ENCODE peak calls at places on chromosomes 2 and 18, in six cellular contexts. F is vagina, Z is GM23338, L is upper lobe of right lung, D is heart right ventricle, W is adrenal gland. V is an unnamed sample.

GRCh38 chr2:208698114-208698513 is 291.5 kb downstream of the PTH2R start:
- DNase-seq in F (no peak), Z (peak), L (no peak), D (no peak), W (no peak), V (no peak)

GRCh38 chr2:215982465-215982875 is 30.9 kb downstream of the MREG start:
- DNase-seq in F (no peak), Z (no peak), L (no peak), D (no peak), W (no peak), V (no peak)

GRCh38 chr2:40653829-40654228 is 201.9 kb upstream of the SLC8A1 start:
- DNase-seq in F (no peak), Z (no peak), L (no peak), D (no peak), W (no peak), V (no peak)

GRCh38 chr18:54358495-54358793 is 738 bp downstream of the C18orf54 start:
- DNase-seq in F (no peak), Z (no peak), L (no peak), D (no peak), W (peak), V (no peak)

GRCh38 chr18:9740076-9740475 is 32.0 kb downstream of the RAB31 start:
- DNase-seq in F (no peak), Z (no peak), L (no peak), D (no peak), W (no peak), V (no peak)

GRCh38 chr2:8576525-8577157 is 105.2 kb upstream of the ID2 start:
- DNase-seq in F (peak), Z (no peak), L (no peak), D (no peak), W (peak), V (peak)

GRCh38 chr18:658947-659533 is 1.6 kb downstream of the TYMS start:
- DNase-seq in F (no peak), Z (no peak), L (no peak), D (no peak), W (no peak), V (no peak)

GRCh38 chr18:31500161-31500688 is 2.2 kb downstream of the DSG2 start:
- DNase-seq in F (no peak), Z (no peak), L (no peak), D (no peak), W (no peak), V (no peak)

GRCh38 chr2:127641846-127642510 is 4.0 kb upstream of the GPR17 start:
- DNase-seq in F (no peak), Z (no peak), L (no peak), D (peak), W (no peak), V (peak)

GRCh38 chr2:171227066-171227782 is 66.5 kb upstream of the TLK1 start:
- DNase-seq in F (no peak), Z (no peak), L (no peak), D (no peak), W (no peak), V (no peak)

GRCh38 chr2:217903859-217904613 is 98.8 kb downstream of the TNS1 start:
- DNase-seq in F (no peak), Z (no peak), L (peak), D (peak), W (peak), V (no peak)

GRCh38 chr2:121376851-121377250 is 91.8 kb upstream of the TFCP2L1 start:
- DNase-seq in F (no peak), Z (no peak), L (no peak), D (no peak), W (no peak), V (no peak)

GRCh38 chr2:47945036-47945781 is 38.9 kb upstream of the FBXO11 start:
- DNase-seq in F (no peak), Z (no peak), L (no peak), D (no peak), W (no peak), V (no peak)

GRCh38 chr2:30113617-30114293 is 33.1 kb upstream of the YPEL5 start:
- DNase-seq in F (no peak), Z (no peak), L (no peak), D (no peak), W (peak), V (no peak)

GRCh38 chr2:202632682-202633081 is 2.1 kb upstream of the FAM117B start:
- DNase-seq in F (no peak), Z (no peak), L (no peak), D (peak), W (peak), V (no peak)

GRCh38 chr2:127165539-127165935 is 54.6 kb downstream of the CYP27C1 start:
- DNase-seq in F (peak), Z (no peak), L (peak), D (no peak), W (no peak), V (peak)

GRCh38 chr2:206764673-206765241 is 371 bp downstream of the MDH1B start:
- DNase-seq in F (no peak), Z (peak), L (no peak), D (no peak), W (no peak), V (no peak)

GRCh38 chr2:42925742-42926437 is 133.5 kb upstream of the HAAO start:
- DNase-seq in F (no peak), Z (peak), L (peak), D (peak), W (no peak), V (no peak)

GRCh38 chr2:233761040-233761769 is 1.1 kb downstream of the UGT1A1 start:
- DNase-seq in F (no peak), Z (no peak), L (no peak), D (no peak), W (no peak), V (no peak)

GRCh38 chr2:227414846-227415245 is 27.1 kb upstream of the SCYGR1 start:
- DNase-seq in F (no peak), Z (no peak), L (no peak), D (no peak), W (no peak), V (no peak)

GRCh38 chr2:238771193-238771592 is 76.7 kb upstream of the TWIST2 start:
- DNase-seq in F (no peak), Z (peak), L (no peak), D (no peak), W (no peak), V (no peak)

GRCh38 chr18:40841473-40841872 is 1113.6 kb upstream of the PIK3C3 start:
- DNase-seq in F (no peak), Z (no peak), L (no peak), D (no peak), W (no peak), V (no peak)

GRCh38 chr2:149768320-149768799 is 180.8 kb upstream of the MMADHC start:
- DNase-seq in F (no peak), Z (no peak), L (no peak), D (no peak), W (no peak), V (no peak)

GRCh38 chr2:64537991-64538390 is 13.9 kb downstream of the AFTPH start:
- DNase-seq in F (no peak), Z (no peak), L (no peak), D (no peak), W (no peak), V (no peak)

GRCh38 chr18:56921888-56922480 is 224.9 kb upstream of the BOD1L2 start:
- DNase-seq in F (no peak), Z (no peak), L (no peak), D (no peak), W (no peak), V (no peak)

GRCh38 chr2:100394111-100394641 is 23.3 kb downstream of the CHST10 start:
- DNase-seq in F (no peak), Z (no peak), L (no peak), D (no peak), W (no peak), V (peak)

GRCh38 chr2:177117755-177118154 is 94.8 kb upstream of the HNRNPA3 start:
- DNase-seq in F (no peak), Z (no peak), L (no peak), D (no peak), W (no peak), V (no peak)

GRCh38 chr2:15919716-15920444 is 20.5 kb upstream of the MYCN start:
- DNase-seq in F (no peak), Z (no peak), L (no peak), D (no peak), W (no peak), V (no peak)

GRCh38 chr2:234512884-234513669 is 16.2 kb upstream of the ARL4C start:
- DNase-seq in F (no peak), Z (no peak), L (no peak), D (no peak), W (no peak), V (no peak)

GRCh38 chr2:24175631-24176030 is 778 bp downstream of the FAM228A start:
- DNase-seq in F (no peak), Z (no peak), L (no peak), D (no peak), W (no peak), V (no peak)

GRCh38 chr2:39275016-39275415 is 31.2 kb upstream of the CDKL4 start:
- DNase-seq in F (no peak), Z (no peak), L (no peak), D (no peak), W (peak), V (no peak)

GRCh38 chr2:205403244-205403845 is 279.0 kb upstream of the NRP2 start:
- DNase-seq in F (no peak), Z (no peak), L (no peak), D (no peak), W (no peak), V (no peak)
- H3K27ac ChIP-seq in F (no peak), Z (no peak), L (no peak), D (no peak), W (no peak), V (no peak)

GRCh38 chr2:145546091-145546490 is 1026.2 kb upstream of the ZEB2 start:
- DNase-seq in F (no peak), Z (no peak), L (no peak), D (no peak), W (no peak), V (no peak)

GRCh38 chr2:145543856-145544255 is 1023.9 kb upstream of the ZEB2 start:
- DNase-seq in F (no peak), Z (no peak), L (no peak), D (no peak), W (no peak), V (no peak)

GRCh38 chr2:145538661-145539319 is 1018.9 kb upstream of the ZEB2 start:
- DNase-seq in F (no peak), Z (no peak), L (no peak), D (no peak), W (no peak), V (no peak)

GRCh38 chr2:145541028-145541427 is 1021.1 kb upstream of the ZEB2 start:
- DNase-seq in F (no peak), Z (no peak), L (no peak), D (no peak), W (no peak), V (no peak)

DNA sequence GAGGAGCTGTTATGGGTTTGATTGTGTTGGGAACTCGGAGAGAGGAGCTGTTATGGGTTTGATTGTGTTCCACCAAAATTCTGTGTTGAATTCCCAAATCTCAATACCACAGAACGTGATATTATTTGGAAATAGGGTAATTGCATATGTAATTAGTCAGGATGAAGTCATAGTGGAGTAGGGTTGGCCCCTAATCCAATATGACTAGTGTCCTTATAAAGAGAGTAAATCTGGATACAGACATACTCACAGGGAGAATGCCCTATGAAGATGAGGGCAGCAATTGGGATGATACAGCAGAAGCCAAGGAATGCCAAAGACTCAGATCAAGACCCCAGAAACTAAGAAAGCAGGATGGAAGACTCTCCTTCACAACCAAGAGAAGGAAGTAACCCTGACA is 1023.2 kb upstream of the ZEB2 start:
- DNase-seq in F (no peak), Z (no peak), L (no peak), D (no peak), W (no peak), V (no peak)
- TF ChIP-seq CTCF in F (no peak), Z (no peak), L (no peak), D (no peak), W (no peak), V (no peak)

GRCh38 chr2:70043252-70043875 is 43.9 kb upstream of the PCBP1 start:
- DNase-seq in F (no peak), Z (no peak), L (peak), D (no peak), W (peak), V (peak)

GRCh38 chr2:70046534-70046933 is 40.7 kb upstream of the PCBP1 start:
- DNase-seq in F (no peak), Z (no peak), L (no peak), D (no peak), W (no peak), V (no peak)

GRCh38 chr2:70045932-70046331 is 41.3 kb upstream of the PCBP1 start:
- DNase-seq in F (no peak), Z (no peak), L (no peak), D (no peak), W (no peak), V (no peak)

GRCh38 chr2:70042246-70042645 is 45.0 kb upstream of the PCBP1 start:
- DNase-seq in F (no peak), Z (no peak), L (no peak), D (no peak), W (no peak), V (no peak)

GRCh38 chr2:70044290-70045040 is 42.8 kb upstream of the PCBP1 start:
- DNase-seq in F (no peak), Z (no peak), L (no peak), D (no peak), W (no peak), V (peak)
- H3K27ac ChIP-seq in F (peak), Z (no peak), L (peak), D (no peak), W (no peak), V (peak)

GRCh38 chr2:33494155-33494779 is 17.8 kb downstream of the RASGRP3 start:
- DNase-seq in F (no peak), Z (no peak), L (no peak), D (no peak), W (no peak), V (no peak)
- TF ChIP-seq CTCF in F (no peak), Z (no peak), L (no peak), D (no peak), W (no peak), V (no peak)

GRCh38 chr2:159996792-159997546 is 65.4 kb downstream of the PLA2R1 start:
- DNase-seq in F (no peak), Z (no peak), L (no peak), D (no peak), W (no peak), V (no peak)
- H3K27ac ChIP-seq in F (no peak), Z (no peak), L (peak), D (peak), W (no peak), V (peak)

GRCh38 chr2:223457301-223457700 is 144.9 kb downstream of the SCG2 start:
- DNase-seq in F (no peak), Z (no peak), L (no peak), D (no peak), W (no peak), V (no peak)
- TF ChIP-seq CTCF in F (no peak), Z (no peak), L (no peak), D (no peak), W (no peak), V (no peak)

DNA sequence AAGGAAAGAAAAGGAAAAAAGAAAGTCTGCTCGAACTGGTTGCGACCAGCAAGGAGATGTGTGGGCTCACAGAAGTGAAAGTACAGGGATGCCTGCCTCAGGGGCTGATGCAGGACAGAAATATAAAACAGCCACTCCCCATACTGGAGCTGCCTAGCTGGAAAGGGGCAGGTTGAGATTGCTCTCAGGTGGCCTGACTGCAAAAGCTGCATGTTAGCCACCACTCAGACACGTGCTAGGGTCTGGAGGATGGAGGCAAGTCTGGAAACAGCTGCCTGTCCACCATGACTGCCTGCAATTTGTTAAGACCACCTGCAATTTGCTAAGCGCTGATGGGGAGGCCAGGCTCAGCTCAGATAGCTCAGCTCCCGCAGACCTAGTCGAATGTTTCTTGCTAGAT is 17.9 kb downstream of the B3GNT7 start:
- DNase-seq in F (no peak), Z (peak), L (no peak), D (no peak), W (no peak), V (no peak)
- H3K27ac ChIP-seq in F (no peak), Z (peak), L (no peak), D (no peak), W (no peak), V (no peak)

GRCh38 chr2:174074831-174075230 is 109.7 kb upstream of the SP3 start:
- DNase-seq in F (no peak), Z (no peak), L (no peak), D (no peak), W (no peak), V (no peak)
- TF ChIP-seq CTCF in F (no peak), Z (no peak), L (no peak), D (no peak), W (no peak), V (no peak)

GRCh38 chr2:1633092-1633721 is 111.1 kb downstream of the PXDN start:
- DNase-seq in F (no peak), Z (no peak), L (no peak), D (no peak), W (no peak), V (no peak)
- H3K27ac ChIP-seq in F (no peak), Z (no peak), L (no peak), D (no peak), W (no peak), V (no peak)